ENCODE peak calls at places on chromosomes 12 and 14, in nine cellular contexts. T is effector memory CD4-positive, alpha-beta T cell; W is body of pancreas; H is endodermal cell; E is heart left ventricle; Z is bronchial epithelial cell; D is CD8-positive, alpha-beta memory T cell; C is mammary epithelial cell; R is mucosa of descending colon. Y is an unnamed sample.

GRCh38 chr14:90447720-90448497 is 51.1 kb downstream of the CALM1 start:
- DNase-seq in H (peak; percentile 45), D (no peak), C (no peak), Z (peak; percentile 50), E (no peak), T (no peak), R (no peak), W (no peak), Y (no peak)

GRCh38 chr12:131831021-131831571 is 2.9 kb downstream of the MMP17 start:
- DNase-seq in H (peak; percentile 77), D (peak; percentile 51), Z (no peak), C (peak; percentile 21), W (no peak), E (no peak), T (no peak), R (no peak), Y (no peak)

GRCh38 chr12:85575115-85576096 is 260.8 kb downstream of the RASSF9 start:
- DNase-seq in H (peak; percentile 88), R (no peak), T (no peak), D (no peak), E (peak; percentile 29), W (peak; percentile 61), Z (peak; percentile 64), C (peak; percentile 47), Y (no peak)

GRCh38 chr12:76085159-76085868 is 829 bp upstream of the NAP1L1 start:
- DNase-seq in H (no peak), W (peak; percentile 7), D (peak; percentile 82), E (no peak), R (no peak), Z (peak; percentile 42), C (peak; percentile 10), T (peak; percentile 27), Y (peak; percentile 19)

GRCh38 chr14:105421723-105422615 is 2.3 kb downstream of the MTA1 start:
- DNase-seq in C (no peak), W (no peak), E (no peak), Z (no peak), H (no peak), R (no peak), T (no peak), D (no peak), Y (no peak)

GRCh38 chr12:2311001-2311778 is 258.4 kb downstream of the CACNA1C start:
- DNase-seq in H (no peak), R (no peak), E (no peak), W (no peak), Z (no peak), C (no peak), D (no peak), T (no peak), Y (no peak)

GRCh38 chr12:43887397-43887796 is 51.5 kb downstream of the TMEM117 start:
- DNase-seq in D (no peak), W (no peak), C (no peak), R (no peak), T (no peak), Z (no peak), E (no peak), H (no peak), Y (no peak)

GRCh38 chr12:43401096-43401495 is 150.9 kb downstream of the ADAMTS20 start:
- DNase-seq in W (no peak), C (no peak), H (no peak), E (no peak), D (no peak), Z (no peak), T (no peak), R (no peak), Y (no peak)

GRCh38 chr14:55752580-55753365 is 172.8 kb downstream of the KTN1 start:
- DNase-seq in Z (peak; percentile 81), C (peak; percentile 11), T (no peak), R (no peak), W (peak; percentile 77), H (no peak), E (no peak), D (no peak), Y (no peak)

GRCh38 chr12:113932411-113933196 is 33.5 kb downstream of the RBM19 start:
- DNase-seq in Z (no peak), E (no peak), R (no peak), D (no peak), C (no peak), W (no peak), T (no peak), H (peak; percentile 66), Y (no peak)

GRCh38 chr14:55277972-55278740 is 6.9 kb downstream of the FBXO34 start:
- DNase-seq in D (no peak), R (no peak), T (no peak), W (no peak), H (no peak), E (no peak), C (no peak), Z (peak; percentile 12), Y (peak; percentile 55)

GRCh38 chr12:132329739-132330548 is 555 bp upstream of the GALNT9 start:
- DNase-seq in R (no peak), D (no peak), T (no peak), C (no peak), Z (no peak), H (peak; percentile 78), W (no peak), E (no peak), Y (no peak)

GRCh38 chr14:65599375-65599774 is 186.8 kb downstream of the FUT8 start:
- DNase-seq in T (no peak), D (no peak), E (no peak), Z (no peak), H (no peak), C (no peak), R (no peak), W (no peak), Y (no peak)

GRCh38 chr12:72011374-72011773 is 72.7 kb downstream of the TPH2 start:
- DNase-seq in R (no peak), H (no peak), W (no peak), Z (no peak), C (no peak), E (no peak), D (no peak), T (no peak), Y (no peak)

GRCh38 chr12:52559979-52560378 is 7.0 kb upstream of the KRT71 start:
- DNase-seq in H (no peak), T (no peak), C (no peak), W (no peak), Z (no peak), D (no peak), E (no peak), R (no peak), Y (no peak)

GRCh38 chr14:22391908-22392307 is 197.1 kb downstream of the DAD1 start:
- DNase-seq in R (no peak), Z (peak; percentile 72), W (peak; percentile 79), D (no peak), T (no peak), C (peak; percentile 60), E (peak; percentile 61), H (peak; percentile 85), Y (no peak)

GRCh38 chr12:57471-57980 is 9.0 kb upstream of the IQSEC3 start:
- DNase-seq in H (peak; percentile 54), C (no peak), D (no peak), E (no peak), R (no peak), W (no peak), T (no peak), Z (no peak), Y (no peak)

GRCh38 chr12:119956047-119956446 is 33.0 kb upstream of the BICDL1 start:
- DNase-seq in D (no peak), W (no peak), C (no peak), Z (no peak), R (no peak), T (no peak), E (no peak), H (no peak), Y (no peak)
- H3K36me3 ChIP-seq in D (no peaks in the 10 kb centered on the region), W (no peaks in the 10 kb centered on the region), C (no peaks in the 10 kb centered on the region), Z (no peaks in the 10 kb centered on the region), R (no peaks in the 10 kb centered on the region), T (no peaks in the 10 kb centered on the region), E (no peaks in the 10 kb centered on the region), H (no peaks in the 10 kb centered on the region), Y (no peaks in the 10 kb centered on the region)

DNA sequence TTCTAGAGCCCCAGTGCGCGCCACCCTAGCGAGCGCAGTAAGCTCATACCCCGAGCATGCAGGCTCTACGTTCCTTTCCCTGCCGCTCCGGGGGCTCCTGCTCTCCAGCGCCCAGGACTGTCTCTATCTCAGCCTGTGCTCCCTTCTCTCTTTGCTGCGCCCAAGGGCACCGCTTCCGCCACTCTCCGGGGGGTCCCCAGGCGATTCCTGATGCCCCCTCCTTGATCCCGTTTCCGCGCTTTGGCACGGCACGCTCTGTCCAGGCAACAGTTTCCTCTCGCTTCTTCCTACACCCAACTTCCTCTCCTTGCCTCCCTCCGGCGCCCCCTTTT is 791 bp downstream of the TMEM233 start:
- DNase-seq in R (no peak), E (no peak), D (no peak), C (no peak), T (no peak), H (peak; percentile 81), Z (no peak), W (no peak), Y (no peak)
- H3K4me3 ChIP-seq in R (no peak overlapping the region), E (peak overlapping the region; percentile 59), D (no peak overlapping the region), C (no peak overlapping the region), T (no peak overlapping the region), H (peak overlapping the region; percentile 81), Z (no peak overlapping the region), W (no peak overlapping the region), Y (no peak overlapping the region)

GRCh38 chr12:121814429-121815119 is 10.8 kb downstream of the SETD1B start:
- DNase-seq in T (no peak), R (peak; percentile 51), E (no peak), H (no peak), D (no peak), W (no peak), C (no peak), Z (no peak), Y (no peak)

GRCh38 chr12:121812320-121812871 is 8.6 kb downstream of the SETD1B start:
- DNase-seq in T (no peak), C (peak; percentile 61), D (no peak), E (peak; percentile 76), R (peak; percentile 86), Z (no peak), H (peak; percentile 97), W (peak; percentile 84), Y (no peak)

GRCh38 chr12:121811434-121812319 is 7.9 kb downstream of the SETD1B start:
- DNase-seq in C (peak; percentile 43), D (peak; percentile 75), E (peak; percentile 78), R (peak; percentile 78), T (peak; percentile 55), W (peak; percentile 66), Z (no peak), H (peak; percentile 94), Y (peak; percentile 76)

GRCh38 chr12:121813951-121814350 is 10.1 kb downstream of the SETD1B start:
- DNase-seq in D (no peak), R (peak; percentile 43), T (no peak), Z (no peak), W (no peak), H (no peak), C (no peak), E (no peak), Y (no peak)

GRCh38 chr12:121812921-121813896 is 9.4 kb downstream of the SETD1B start:
- DNase-seq in C (no peak), H (no peak), E (no peak), Z (no peak), W (no peak), T (no peak), D (no peak), R (peak; percentile 58), Y (no peak)
- H3K36me3 ChIP-seq in C (peaks cover 16% of the 10 kb centered on the region), H (peaks cover 76% of the 10 kb centered on the region), E (peaks cover 67% of the 10 kb centered on the region), Z (peaks cover 35% of the 10 kb centered on the region), W (peaks cover 37% of the 10 kb centered on the region), T (peaks cover 70% of the 10 kb centered on the region), D (peaks cover 58% of the 10 kb centered on the region), R (no peaks in the 10 kb centered on the region), Y (peaks cover 36% of the 10 kb centered on the region)

GRCh38 chr12:96197503-96198272 is 3.5 kb downstream of the ELK3 start:
- DNase-seq in C (peak; percentile 97), H (no peak), E (no peak), Z (peak; percentile 99), R (no peak), T (no peak), D (no peak), W (no peak), Y (no peak)
- H3K4me3 ChIP-seq in C (peak overlapping the region; percentile 99), H (no peak overlapping the region), E (peak overlapping the region; percentile 58), Z (no peak overlapping the region), R (no peak overlapping the region), T (peak overlapping the region; percentile 60), D (no peak overlapping the region), W (no peak overlapping the region), Y (no peak overlapping the region)

Y was measured in GM06990.